ENCODE peak calls at places on chromosomes 13 and 19, in seven cellular contexts. K is BE2C, L is ovary, Q is K562, R is astrocyte of the spinal cord, D is fibroblast of lung, C is RWPE1. U is an unnamed sample.

GRCh38 chr19:6588508-6589345 is 2.2 kb downstream of the CD70 start:
- DNase-seq in K (no peak), L (no peak), Q (no peak), R (no peak), D (no peak), C (no peak), U (no peak)

GRCh38 chr19:13044160-13044853 is 49.0 kb downstream of the NFIX start:
- DNase-seq in K (no peak), L (no peak), Q (no peak), R (peak; percentile 73), D (no peak), C (no peak), U (no peak)

GRCh38 chr13:104984296-104984818 is 1551.1 kb downstream of the EFNB2 start:
- DNase-seq in K (peak; percentile 43), L (no peak), Q (no peak), R (peak; percentile 88), D (peak; percentile 72), C (no peak), U (no peak)

GRCh38 chr19:43619262-43620060 is at the start of gene ZNF428:
- DNase-seq in K (peak; percentile 93), L (peak; percentile 91), Q (peak; percentile 92), R (peak; percentile 90), D (peak; percentile 89), C (peak; percentile 73), U (peak; percentile 88)

GRCh38 chr19:35757231-35757748 is 461 bp upstream of the HSPB6 start:
- DNase-seq in K (peak; percentile 78), L (peak; percentile 98), Q (peak; percentile 46), R (peak; percentile 98), D (peak; percentile 98), C (no peak), U (peak; percentile 29)

GRCh38 chr19:19399733-19400438 is 5.6 kb upstream of the GATAD2A start:
- DNase-seq in K (no peak), L (no peak), Q (no peak), R (no peak), D (peak; percentile 41), C (no peak), U (no peak)

GRCh38 chr19:10927691-10928562 is 512 bp downstream of the YIPF2 start:
- DNase-seq in K (no peak), L (no peak), Q (peak; percentile 74), R (no peak), D (no peak), C (no peak), U (no peak)

GRCh38 chr13:113902956-113903355 is 39.1 kb upstream of the GAS6 start:
- DNase-seq in K (no peak), L (peak; percentile 20), Q (no peak), R (no peak), D (no peak), C (no peak), U (no peak)

DNA sequence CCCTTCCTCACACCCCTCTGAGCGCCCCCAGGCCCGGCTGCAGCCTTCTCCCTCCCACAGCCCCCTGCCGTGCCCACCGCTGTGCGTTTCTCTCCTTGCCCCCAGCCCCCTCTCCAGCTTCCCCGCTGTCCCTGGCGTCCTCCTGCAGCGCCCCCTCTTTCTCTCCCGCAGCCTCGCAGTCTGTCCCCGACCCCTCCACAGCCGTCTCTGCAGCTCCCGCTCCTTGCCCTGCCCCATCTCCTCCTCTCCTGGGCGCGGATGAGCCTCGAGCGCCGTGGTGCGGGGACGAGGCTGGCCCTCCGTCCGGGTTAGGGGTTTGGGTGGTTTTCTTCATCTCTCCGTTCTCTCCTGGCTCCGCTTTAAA is 1.1 kb downstream of the KMT5C start:
- DNase-seq in K (peak; percentile 51), L (peak; percentile 54), Q (no peak), R (no peak), D (no peak), C (no peak), U (peak; percentile 47)
- TF ChIP-seq CTCF in K (peak; percentile 19), L (no peak), Q (peak; percentile 52), R (peak; percentile 36), D (no peak), C (no peak), U (no peak)

GRCh38 chr19:8610928-8611284 is 391 bp upstream of the ADAMTS10 start:
- DNase-seq in K (no peak), L (no peak), Q (no peak), R (no peak), D (no peak), C (no peak), U (no peak)
- TF ChIP-seq CTCF in K (no peak), L (no peak), Q (no peak), R (no peak), D (no peak), C (no peak), U (no peak)

GRCh38 chr13:67075239-67075638 is 154.9 kb downstream of the PCDH9 start:
- DNase-seq in K (no peak), L (no peak), Q (no peak), R (no peak), D (peak; percentile 38), C (peak; percentile 1), U (no peak)
- TF ChIP-seq CTCF in K (peak; percentile 37), L (no peak), Q (no peak), R (peak; percentile 7), D (peak; percentile 19), C (no peak), U (no peak)

GRCh38 chr19:48338802-48339660 is 13.7 kb downstream of the EMP3 start:
- DNase-seq in K (no peak), L (no peak), Q (peak; percentile 53), R (no peak), D (no peak), C (no peak), U (no peak)
- TF ChIP-seq CTCF in K (peak; percentile 7), L (no peak), Q (peak; percentile 9), R (no peak), D (no peak), C (no peak), U (no peak)

GRCh38 chr19:45716314-45717130 is 14.2 kb downstream of the FBXO46 start:
- DNase-seq in K (no peak), L (no peak), Q (peak; percentile 31), R (peak; percentile 35), D (peak; percentile 36), C (peak; percentile 69), U (no peak)
- TF ChIP-seq CTCF in K (no peak), L (no peak), Q (no peak), R (no peak), D (no peak), C (no peak), U (no peak)

GRCh38 chr13:93386191-93386590 is 159.6 kb downstream of the GPC6 start:
- DNase-seq in K (no peak), L (no peak), Q (no peak), R (no peak), D (no peak), C (no peak), U (no peak)

GRCh38 chr13:93388701-93389100 is 162.1 kb downstream of the GPC6 start:
- DNase-seq in K (no peak), L (no peak), Q (no peak), R (peak; percentile 69), D (peak; percentile 65), C (no peak), U (no peak)
- TF ChIP-seq CTCF in K (no peak), L (no peak), Q (no peak), R (no peak), D (no peak), C (no peak), U (no peak)

DNA sequence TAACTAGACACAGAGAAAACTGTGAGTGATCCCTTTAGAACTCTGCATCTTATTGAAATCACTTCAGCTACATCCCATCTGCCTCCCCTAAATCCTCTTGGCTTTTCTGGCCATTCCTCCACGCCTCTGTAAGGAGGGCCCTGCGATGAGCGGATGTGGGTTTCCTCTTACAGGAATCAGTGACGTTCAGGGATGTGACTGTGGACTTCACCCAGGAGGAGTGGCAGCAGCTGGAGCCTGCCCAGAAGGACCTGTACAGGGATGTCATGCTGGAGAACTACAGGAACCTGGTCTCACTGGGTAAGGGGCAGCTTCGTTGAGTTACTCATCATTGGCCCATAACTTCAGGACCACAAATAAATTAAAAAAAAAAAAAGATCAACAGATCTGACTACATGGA is 18.5 kb downstream of the ZNF71 start:
- DNase-seq in K (no peak), L (no peak), Q (no peak), R (no peak), D (no peak), C (no peak), U (no peak)
- TF ChIP-seq CTCF in K (no peak), L (no peak), Q (no peak), R (no peak), D (no peak), C (no peak), U (no peak)

U was measured in nephron progenitor cell.